ENCODE peak calls at places on chromosomes 6 and 20, in four cellular contexts. S is HepG2, Z is HEK293T, O is K562. D is an unnamed sample.
A peak's percentile ranks its signal among the peaks of the same experiment; 100 is the strongest.

GRCh38 chr6:167350731-167351655 is 26.1 kb downstream of the TTLL2 start:
- DNase-seq in S (no peak), Z (peak; percentile 87), O (peak; percentile 72), D (peak; percentile 97)

GRCh38 chr6:109795994-109796555 is 105.0 kb downstream of the FIG4 start:
- DNase-seq in S (no peak), Z (no peak), O (no peak), D (no peak)

GRCh38 chr6:41441598-41442205 is 104.5 kb upstream of the FOXP4 start:
- DNase-seq in S (no peak), Z (no peak), O (no peak), D (no peak)

GRCh38 chr6:137173501-137173900 is at the start of gene IL22RA2:
- DNase-seq in S (no peak), Z (no peak), O (no peak), D (no peak)

GRCh38 chr20:40195742-40196141 is 493.3 kb downstream of the MAFB start:
- DNase-seq in S (no peak), Z (no peak), O (no peak), D (no peak)

GRCh38 chr6:50271266-50271665 is 221.5 kb upstream of the DEFB112 start:
- DNase-seq in S (no peak), Z (no peak), O (no peak), D (no peak)

GRCh38 chr6:96792791-96793190 is 44.5 kb downstream of the GPR63 start:
- DNase-seq in S (no peak), Z (peak; percentile 25), O (no peak), D (no peak)

GRCh38 chr20:58515240-58516212 is at the start of gene APCDD1L:
- DNase-seq in S (no peak), Z (no peak), O (peak; percentile 14), D (no peak)

GRCh38 chr6:157269261-157269794 is 54.0 kb downstream of the TMEM242 start:
- DNase-seq in S (no peak), Z (no peak), O (no peak), D (no peak)

GRCh38 chr20:44431118-44431501 is 44.6 kb upstream of the TTPAL start:
- DNase-seq in S (no peak), Z (no peak), O (no peak), D (no peak)

GRCh38 chr6:111011360-111012142 is 29.7 kb downstream of the RPF2 start:
- DNase-seq in S (peak; percentile 32), Z (peak; percentile 69), O (peak; percentile 27), D (no peak)

GRCh38 chr6:140623498-140623897 is 1249.0 kb upstream of the CITED2 start:
- DNase-seq in S (no peak), Z (no peak), O (no peak), D (no peak)

GRCh38 chr20:10469599-10469998 is 34.5 kb downstream of the SLX4IP start:
- DNase-seq in S (peak; percentile 77), Z (peak; percentile 55), O (peak; percentile 10), D (no peak)

GRCh38 chr20:19976595-19977372 is 40.4 kb upstream of the NAA20 start:
- DNase-seq in S (peak; percentile 90), Z (no peak), O (no peak), D (no peak)

GRCh38 chr6:116256694-116257093 is 2.8 kb upstream of the TSPYL4 start:
- DNase-seq in S (no peak), Z (no peak), O (no peak), D (no peak)

GRCh38 chr6:42131531-42131930 is 10.9 kb downstream of the C6orf132 start:
- DNase-seq in S (no peak), Z (no peak), O (no peak), D (no peak)

GRCh38 chr6:98946877-98947410 is 802 bp downstream of the FBXL4 start:
- DNase-seq in S (no peak), Z (peak; percentile 15), O (no peak), D (no peak)
- TF ChIP-seq ELF4 in S (no peak), Z (no peak), O (no peak), D (no peak)

DNA sequence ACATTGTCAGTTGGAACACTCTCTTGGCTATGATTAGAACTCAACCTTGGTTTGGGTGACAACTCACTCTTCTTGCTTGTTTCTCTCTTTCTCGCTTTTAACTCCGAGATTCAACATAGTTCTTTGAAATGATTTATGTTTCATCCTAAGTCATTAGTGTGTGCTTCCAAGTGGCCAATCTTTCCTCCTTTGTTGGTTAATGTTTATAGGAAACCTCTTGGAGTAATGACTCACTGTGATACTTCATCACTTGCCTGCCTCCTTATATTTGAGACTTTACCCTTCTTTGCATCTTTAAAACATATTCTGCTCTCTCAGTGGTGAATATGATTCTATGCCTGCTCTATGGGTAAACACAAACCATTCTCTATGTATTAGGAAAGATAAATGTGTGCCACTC is 279.7 kb upstream of the FLRT3 start:
- DNase-seq in S (no peak), Z (no peak), O (no peak), D (no peak)
- TF ChIP-seq ELF4 in S (no peak), Z (no peak), O (no peak), D (no peak)

GRCh38 chr6:29924731-29925130 is 17.6 kb upstream of the HLA-A start:
- DNase-seq in S (no peak), Z (no peak), O (no peak), D (no peak)

GRCh38 chr6:29924287-29924686 is 18.0 kb upstream of the HLA-A start:
- DNase-seq in S (no peak), Z (no peak), O (no peak), D (no peak)

GRCh38 chr6:29926081-29926794 is 16.1 kb upstream of the HLA-A start:
- DNase-seq in S (no peak), Z (no peak), O (no peak), D (peak; percentile 47)

GRCh38 chr6:29926795-29927427 is 15.4 kb upstream of the HLA-A start:
- DNase-seq in S (peak; percentile 78), Z (no peak), O (peak; percentile 20), D (peak; percentile 77)

GRCh38 chr6:29925341-29926080 is 16.8 kb upstream of the HLA-A start:
- DNase-seq in S (no peak), Z (no peak), O (no peak), D (no peak)
- TF ChIP-seq ELF4 in S (no peak), Z (no peak), O (no peak), D (no peak)

DNA sequence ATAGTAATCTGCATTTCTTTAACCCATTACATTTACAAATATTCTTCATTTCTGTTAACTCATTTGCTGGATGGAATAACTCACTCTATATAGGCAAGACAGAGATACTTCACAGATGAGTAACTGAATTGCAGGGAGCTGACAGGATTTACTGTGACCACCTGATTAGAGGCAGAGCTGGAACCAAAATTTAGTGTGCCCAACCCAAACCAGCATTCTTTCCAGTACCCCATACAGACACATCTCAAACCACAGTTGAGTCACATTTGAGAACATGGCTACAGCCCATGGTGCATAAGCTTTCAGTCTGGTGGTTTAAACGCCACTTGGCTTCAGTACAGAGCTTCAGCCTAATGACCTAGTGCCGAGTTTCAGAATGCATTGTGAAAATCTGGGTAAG is 138.4 kb upstream of the TENT5A start:
- DNase-seq in S (no peak), Z (no peak), O (no peak), D (no peak)
- TF ChIP-seq ELF4 in S (no peak), Z (no peak), O (no peak), D (no peak)

D was measured in WTC11.